ENCODE peak calls at places on chromosomes 12 and 14, in six cellular contexts. Q is ureter; O is foreskin keratinocyte; S is omental fat pad; J is stimulated activated CD4-positive, alpha-beta T cell treated with anti-CD3 and anti-CD28 coated beads, Interleukin-15, amount 100 ng/mL, for 48 hours; E is NK-92 treated with Interleukin-12 subunit alpha and Interleukin-12 subunit beta, amount 100 ng/mL, for 24 hours. W is an unnamed sample.

GRCh38 chr12:109760031-109760929 is 46.7 kb downstream of the FAM222A start:
- DNase-seq in Q (no peak), E (no peak), J (no peak), S (no peak), O (no peak), W (peak)

GRCh38 chr14:63770187-63770807 is 42.4 kb upstream of the SGPP1 start:
- DNase-seq in O (peak), S (no peak), E (peak), Q (no peak), J (peak), W (no peak)

GRCh38 chr14:70086685-70087379 is 101.9 kb downstream of the SLC8A3 start:
- DNase-seq in E (no peak), O (peak), J (no peak), Q (no peak), S (no peak), W (no peak)

GRCh38 chr12:113334786-113335539 is at the start of gene SLC8B1:
- DNase-seq in O (peak), S (peak), J (peak), E (peak), Q (peak), W (peak)

GRCh38 chr12:70402597-70402996 is 36.5 kb downstream of the KCNMB4 start:
- DNase-seq in S (no peak), O (peak), Q (no peak), E (no peak), J (no peak), W (no peak)

GRCh38 chr12:130606245-130606644 is 109.9 kb downstream of the RIMBP2 start:
- DNase-seq in O (no peak), Q (no peak), E (no peak), J (no peak), S (no peak), W (peak)

GRCh38 chr14:77067632-77068514 is 30.2 kb upstream of the CIPC start:
- DNase-seq in J (peak), E (peak), S (no peak), O (peak), Q (peak), W (peak)

GRCh38 chr14:69625299-69626131 is 14.1 kb downstream of the SUSD6 start:
- DNase-seq in J (peak), S (no peak), O (no peak), Q (no peak), E (peak), W (no peak)

GRCh38 chr14:105166571-105167302 is 1.8 kb downstream of the JAG2 start:
- DNase-seq in E (no peak), O (peak), S (no peak), J (no peak), Q (no peak), W (no peak)

GRCh38 chr12:128797119-128798118 is 26.3 kb downstream of the SLC15A4 start:
- DNase-seq in J (no peak), Q (no peak), E (no peak), O (no peak), S (no peak), W (no peak)

GRCh38 chr12:50207424-50207823 is 40.3 kb upstream of the CERS5 start:
- DNase-seq in E (no peak), S (no peak), O (no peak), Q (no peak), J (no peak), W (no peak)

GRCh38 chr12:54279632-54280400 is at the start of gene CBX5:
- DNase-seq in E (peak), S (peak), J (peak), O (peak), Q (peak), W (peak)

GRCh38 chr12:124538194-124539082 is 29.0 kb downstream of the NCOR2 start:
- DNase-seq in O (no peak), S (no peak), E (no peak), Q (no peak), J (no peak), W (no peak)

GRCh38 chr12:117686210-117686609 is 282.6 kb downstream of the KSR2 start:
- DNase-seq in J (no peak), E (no peak), O (no peak), Q (no peak), S (no peak), W (no peak)